ENCODE peak calls at places on chromosomes 2 and 18, in seven cellular contexts. Z is IMR-90, E is A549, T is HepG2, K is GM12878, W is HCT116, V is H1. D is an unnamed sample.

GRCh38 chr2:11236335-11236734 is 81.1 kb downstream of the SLC66A3 start:
- DNase-seq in T (no peak), E (no peak), V (no peak), K (no peak), Z (no peak), W (no peak), D (peak)

GRCh38 chr2:120094795-120095194 is 81.9 kb downstream of the EPB41L5 start:
- DNase-seq in W (no peak), V (no peak), T (no peak), K (no peak), Z (peak), E (no peak), D (no peak)

GRCh38 chr2:72917138-72917874 is at the start of gene EMX1:
- DNase-seq in T (peak), W (peak), K (no peak), Z (no peak), V (no peak), E (peak), D (peak)

GRCh38 chr18:70024829-70025228 is 77.2 kb upstream of the CD226 start:
- DNase-seq in V (no peak), E (no peak), W (no peak), T (no peak), Z (no peak), K (no peak), D (no peak)

GRCh38 chr2:42957109-42958035 is 165.0 kb upstream of the HAAO start:
- DNase-seq in V (no peak), E (no peak), W (no peak), T (peak), K (no peak), Z (peak), D (no peak)

GRCh38 chr2:99695856-99696255 is 206.0 kb upstream of the REV1 start:
- DNase-seq in T (no peak), Z (no peak), E (no peak), K (no peak), W (no peak), V (no peak), D (no peak)

GRCh38 chr2:174820361-174820760 is 56.1 kb upstream of the CHRNA1 start:
- DNase-seq in Z (no peak), V (no peak), T (no peak), K (no peak), E (no peak), W (no peak), D (no peak)

GRCh38 chr18:62242955-62243354 is 55.9 kb downstream of the RELCH start:
- DNase-seq in T (no peak), K (no peak), W (no peak), E (no peak), Z (peak), V (no peak), D (no peak)

GRCh38 chr18:77161954-77162353 is 29.4 kb upstream of the MBP start:
- DNase-seq in W (no peak), E (no peak), K (no peak), V (no peak), T (no peak), Z (no peak), D (no peak)

GRCh38 chr2:19362094-19362649 is 3.7 kb upstream of the OSR1 start:
- DNase-seq in V (no peak), E (no peak), T (no peak), W (no peak), K (no peak), Z (peak), D (no peak)

GRCh38 chr2:9288681-9289338 is 82.2 kb downstream of the ASAP2 start:
- DNase-seq in T (no peak), V (no peak), W (no peak), E (no peak), K (no peak), Z (peak), D (no peak)

GRCh38 chr2:190627881-190628412 is 20.9 kb upstream of the NAB1 start:
- DNase-seq in V (no peak), W (no peak), K (no peak), T (no peak), Z (no peak), E (no peak), D (no peak)

GRCh38 chr2:112031916-112032582 is 23.0 kb upstream of the TMEM87B start:
- DNase-seq in W (no peak), E (no peak), K (no peak), V (no peak), Z (no peak), T (no peak), D (no peak)

GRCh38 chr2:176001281-176001902 is 675 bp downstream of the LNPK start:
- DNase-seq in E (peak), V (no peak), Z (peak), T (peak), W (no peak), K (peak), D (peak)

GRCh38 chr2:63643486-63643885 is 54.7 kb downstream of the MDH1 start:
- DNase-seq in Z (no peak), E (no peak), K (no peak), T (no peak), W (no peak), V (no peak), D (no peak)

GRCh38 chr2:144256996-144257707 is 262.8 kb downstream of the ZEB2 start:
- DNase-seq in Z (peak), T (no peak), E (no peak), V (no peak), W (no peak), K (no peak), D (no peak)

GRCh38 chr2:145484443-145485086 is 964.6 kb upstream of the ZEB2 start:
- DNase-seq in T (no peak), W (peak), K (no peak), E (peak), V (no peak), Z (peak), D (peak)

GRCh38 chr18:60549338-60549960 is 176.9 kb upstream of the MC4R start:
- DNase-seq in W (peak), E (peak), T (peak), K (no peak), V (peak), Z (peak), D (peak)

GRCh38 chr2:3692375-3692774 is 11.0 kb upstream of the DCDC2C start:
- DNase-seq in Z (peak), W (peak), V (no peak), K (no peak), E (peak), T (peak), D (no peak)

GRCh38 chr2:25757906-25758305 is 84.5 kb upstream of the DTNB start:
- DNase-seq in E (no peak), V (no peak), K (no peak), T (no peak), Z (no peak), W (no peak), D (no peak)

GRCh38 chr2:188292446-188293239 is 969 bp downstream of the GULP1 start:
- DNase-seq in K (no peak), V (no peak), Z (peak), T (no peak), E (peak), W (peak), D (peak)

GRCh38 chr2:33378551-33379220 is 97.8 kb upstream of the RASGRP3 start:
- DNase-seq in V (no peak), E (no peak), Z (peak), K (no peak), T (no peak), W (no peak), D (no peak)

GRCh38 chr2:239948100-239948881 is 76.9 kb downstream of the NDUFA10 start:
- DNase-seq in W (no peak), E (no peak), K (no peak), T (no peak), V (no peak), Z (no peak), D (no peak)

GRCh38 chr18:76495435-76496199 is 575 bp upstream of the ZNF516 start:
- DNase-seq in V (no peak), K (no peak), Z (peak), W (no peak), T (peak), E (peak), D (no peak)

GRCh38 chr2:121454549-121455090 is 76.1 kb upstream of the RNU4ATAC start:
- DNase-seq in V (no peak), E (no peak), Z (no peak), W (no peak), K (no peak), T (no peak), D (no peak)

GRCh38 chr2:218069606-218070300 is 700 bp downstream of the RUFY4 start:
- DNase-seq in E (no peak), W (no peak), T (no peak), Z (no peak), V (no peak), K (no peak), D (no peak)

GRCh38 chr2:132542953-132543569 is 126.5 kb downstream of the GPR39 start:
- DNase-seq in V (no peak), K (no peak), Z (peak), E (no peak), T (no peak), W (no peak), D (no peak)

GRCh38 chr2:130391058-130391871 is 35.4 kb downstream of the PTPN18 start:
- DNase-seq in K (no peak), W (peak), T (peak), V (no peak), Z (peak), E (peak), D (peak)

GRCh38 chr2:159119652-159120257 is 151.3 kb downstream of the TANC1 start:
- DNase-seq in W (no peak), Z (peak), T (no peak), E (no peak), K (no peak), V (no peak), D (no peak)

GRCh38 chr2:216903470-216903869 is 43.6 kb upstream of the TNP1 start:
- DNase-seq in Z (no peak), W (no peak), T (no peak), K (no peak), V (no peak), E (no peak), D (no peak)

GRCh38 chr2:43269706-43270105 is 43.3 kb upstream of the ZFP36L2 start:
- DNase-seq in T (no peak), W (no peak), Z (peak), V (no peak), K (no peak), E (no peak), D (no peak)

GRCh38 chr18:47606526-47606925 is 323.9 kb downstream of the SMAD2 start:
- DNase-seq in T (no peak), W (no peak), V (no peak), K (no peak), E (no peak), Z (no peak), D (no peak)

GRCh38 chr2:99845291-99845690 is 297.1 kb downstream of the AFF3 start:
- DNase-seq in E (no peak), K (no peak), V (no peak), Z (no peak), W (no peak), T (no peak), D (no peak)

GRCh38 chr2:85723707-85724360 is 29.7 kb downstream of the GNLY start:
- DNase-seq in E (no peak), W (no peak), V (no peak), K (no peak), Z (peak), T (no peak), D (no peak)

GRCh38 chr2:229340086-229340760 is 69.1 kb upstream of the PID1 start:
- DNase-seq in Z (peak), W (no peak), E (no peak), T (no peak), K (no peak), V (no peak), D (no peak)

GRCh38 chr2:240921319-240922233 is 15.4 kb downstream of the CROCC2 start:
- DNase-seq in T (no peak), V (no peak), Z (peak), E (no peak), K (no peak), W (no peak), D (no peak)

DNA sequence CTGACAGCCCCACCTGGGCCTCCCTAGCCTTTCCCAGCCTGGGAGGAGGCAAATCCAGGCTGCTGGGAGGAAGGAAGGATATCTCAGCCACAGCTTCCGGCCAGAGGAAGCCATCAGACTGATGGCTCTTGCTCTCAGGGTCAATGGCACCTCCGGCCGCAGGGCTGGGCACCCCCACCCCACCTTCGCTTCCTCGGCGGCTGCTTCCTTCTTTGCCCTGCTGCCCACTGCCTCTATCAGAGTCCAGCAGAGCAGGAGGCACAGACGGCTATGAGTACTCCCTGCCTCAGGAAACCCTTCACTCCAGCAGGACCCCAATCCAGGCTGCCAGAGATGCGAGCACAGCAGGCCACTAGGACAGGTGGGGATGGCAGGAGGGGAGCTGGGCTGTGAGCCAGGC is 3.3 kb downstream of the SEMA4C start:
- DNase-seq in E (no peak), T (no peak), Z (no peak), K (no peak), V (no peak), W (no peak), D (no peak)
- TF ChIP-seq CEBPB in E (no peak), T (no peak), Z (no peak), K (no peak), V (no peak), W (no peak), D (no peak)

GRCh38 chr2:225667465-225667864 is 268.0 kb downstream of the NYAP2 start:
- DNase-seq in V (no peak), Z (no peak), W (no peak), K (no peak), E (no peak), T (no peak), D (no peak)

GRCh38 chr2:225670111-225670974 is 270.8 kb downstream of the NYAP2 start:
- DNase-seq in W (peak), T (peak), V (no peak), Z (peak), K (no peak), E (peak), D (peak)

GRCh38 chr2:225668606-225669266 is 269.2 kb downstream of the NYAP2 start:
- DNase-seq in W (peak), E (peak), V (no peak), Z (peak), T (peak), K (peak), D (peak)
- TF ChIP-seq CEBPB in W (no peak), E (no peak), V (no peak), Z (no peak), T (no peak), K (no peak), D (no peak)

GRCh38 chr2:173681891-173682655 is 283.1 kb downstream of the SP3 start:
- DNase-seq in K (no peak), E (no peak), W (no peak), T (no peak), Z (no peak), V (no peak), D (no peak)
- TF ChIP-seq CEBPB in K (no peak), E (no peak), W (no peak), T (no peak), Z (no peak), V (no peak), D (no peak)

GRCh38 chr2:48600204-48600813 is 17.3 kb upstream of the GTF2A1L start:
- DNase-seq in E (no peak), Z (peak), K (no peak), T (peak), W (no peak), V (no peak), D (peak)
- TF ChIP-seq CEBPB in E (no peak), Z (no peak), K (no peak), T (no peak), W (no peak), V (no peak), D (no peak)

GRCh38 chr2:231191896-231192872 is 6.2 kb upstream of the ARMC9 start:
- DNase-seq in K (no peak), V (peak), E (peak), Z (peak), T (peak), W (no peak), D (peak)
- TF ChIP-seq CEBPB in K (no peak), V (no peak), E (no peak), Z (peak), T (peak), W (no peak), D (no peak)

DNA sequence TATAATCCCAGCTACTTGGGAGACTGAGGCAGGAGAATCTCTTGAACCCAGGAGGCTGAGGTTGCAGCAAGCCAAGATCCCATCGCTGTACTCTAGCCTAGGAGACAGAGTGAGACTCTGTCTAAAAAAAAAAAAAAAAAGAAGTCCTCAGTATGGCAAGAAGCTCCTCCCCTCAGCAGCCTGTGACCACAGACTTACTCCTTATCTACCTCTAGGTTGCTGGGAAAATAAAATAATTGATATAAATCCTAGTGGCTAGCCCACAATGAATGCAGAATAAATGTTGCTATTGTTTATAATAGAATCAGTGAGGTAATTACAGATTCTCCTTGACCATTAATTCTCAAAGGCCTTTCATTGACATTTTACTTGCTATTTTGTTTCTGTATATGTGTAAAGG is 70.6 kb downstream of the IRS1 start:
- DNase-seq in E (no peak), Z (peak), V (no peak), W (no peak), K (no peak), T (no peak), D (no peak)
- TF ChIP-seq CEBPB in E (no peak), Z (no peak), V (no peak), W (no peak), K (no peak), T (no peak), D (no peak)

GRCh38 chr2:166233244-166233643 is 105.4 kb upstream of the SCN1A start:
- DNase-seq in K (no peak), V (no peak), Z (no peak), W (no peak), T (no peak), E (no peak), D (no peak)

GRCh38 chr2:166230024-166230723 is 102.4 kb upstream of the SCN1A start:
- DNase-seq in K (no peak), V (no peak), T (peak), E (no peak), W (no peak), Z (peak), D (no peak)

GRCh38 chr2:166238176-166238575 is 110.4 kb upstream of the SCN1A start:
- DNase-seq in T (no peak), V (no peak), K (no peak), Z (peak), E (no peak), W (no peak), D (no peak)

GRCh38 chr2:166230724-166231070 is 102.9 kb upstream of the SCN1A start:
- DNase-seq in W (no peak), V (no peak), E (no peak), Z (no peak), K (no peak), T (no peak), D (no peak)

GRCh38 chr2:166234112-166234846 is 106.5 kb upstream of the SCN1A start:
- DNase-seq in E (no peak), T (peak), Z (peak), V (no peak), W (no peak), K (no peak), D (no peak)
- TF ChIP-seq CEBPB in E (no peak), T (no peak), Z (no peak), V (no peak), W (no peak), K (no peak), D (no peak)

DNA sequence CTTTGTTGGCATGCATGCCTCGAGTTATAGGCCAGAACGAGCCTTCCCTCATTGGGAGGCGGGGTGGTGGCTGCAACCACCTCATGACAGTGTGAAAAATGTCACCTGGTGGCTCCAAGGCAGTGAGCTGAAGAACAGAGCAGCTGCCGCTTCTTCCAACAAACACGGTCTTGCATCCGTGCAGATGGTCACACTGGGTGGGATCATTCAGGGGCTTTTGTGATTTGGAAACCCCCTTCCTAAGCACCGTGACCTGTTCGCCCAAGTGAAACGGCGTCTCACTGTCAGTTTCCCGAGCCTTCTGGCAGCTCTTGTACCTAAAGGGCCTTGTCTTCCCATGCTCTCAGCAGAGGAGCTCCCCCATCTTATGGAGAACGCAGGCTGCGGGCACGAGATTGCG is 159.7 kb downstream of the NAPG start:
- DNase-seq in W (no peak), V (no peak), K (peak), Z (no peak), T (no peak), E (no peak), D (no peak)
- TF ChIP-seq CEBPB in W (no peak), V (no peak), K (no peak), Z (no peak), T (no peak), E (no peak), D (no peak)